ENCODE peak calls at places on chromosomes 16 and 17, in four cellular contexts. One of them, this sample, is unnamed.

GRCh38 chr17:57921342-57921741 is 33.9 kb downstream of the CUEDC1 start:
- DNase-seq in fibroblast of the conjunctiva: no peak
- DNase-seq in activated CD4-positive, alpha-beta T cell treated with anti-CD3 and anti-CD28 coated beads for 48 hours: no peak
- DNase-seq in brain microvascular endothelial cell: no peak
- DNase-seq in this sample: no peak

GRCh38 chr17:21119247-21119944 is 7.4 kb upstream of the DHRS7B start:
- DNase-seq in fibroblast of the conjunctiva: no peak
- DNase-seq in activated CD4-positive, alpha-beta T cell treated with anti-CD3 and anti-CD28 coated beads for 48 hours: peak
- DNase-seq in brain microvascular endothelial cell: peak
- DNase-seq in this sample: no peak

GRCh38 chr16:67296422-67296821 is 17.1 kb downstream of the PLEKHG4 start:
- DNase-seq in fibroblast of the conjunctiva: no peak
- DNase-seq in activated CD4-positive, alpha-beta T cell treated with anti-CD3 and anti-CD28 coated beads for 48 hours: no peak
- DNase-seq in brain microvascular endothelial cell: peak
- DNase-seq in this sample: no peak

GRCh38 chr16:49422896-49423295 is 49.3 kb downstream of the C16orf78 start:
- DNase-seq in fibroblast of the conjunctiva: no peak
- DNase-seq in activated CD4-positive, alpha-beta T cell treated with anti-CD3 and anti-CD28 coated beads for 48 hours: no peak
- DNase-seq in brain microvascular endothelial cell: no peak
- DNase-seq in this sample: no peak

GRCh38 chr17:75008373-75008772 is 4.1 kb upstream of the MRPL58 start:
- DNase-seq in fibroblast of the conjunctiva: no peak
- DNase-seq in activated CD4-positive, alpha-beta T cell treated with anti-CD3 and anti-CD28 coated beads for 48 hours: no peak
- DNase-seq in brain microvascular endothelial cell: no peak
- DNase-seq in this sample: no peak

GRCh38 chr17:19409509-19409908 is 1.5 kb upstream of the RNF112 start:
- DNase-seq in fibroblast of the conjunctiva: no peak
- DNase-seq in activated CD4-positive, alpha-beta T cell treated with anti-CD3 and anti-CD28 coated beads for 48 hours: peak
- DNase-seq in brain microvascular endothelial cell: peak
- DNase-seq in this sample: no peak

GRCh38 chr16:2755158-2755557 is 2.7 kb downstream of the SRRM2 start:
- DNase-seq in fibroblast of the conjunctiva: no peak
- DNase-seq in activated CD4-positive, alpha-beta T cell treated with anti-CD3 and anti-CD28 coated beads for 48 hours: no peak
- DNase-seq in brain microvascular endothelial cell: no peak
- DNase-seq in this sample: no peak

GRCh38 chr17:56779306-56779705 is 54.4 kb downstream of the C17orf67 start:
- DNase-seq in fibroblast of the conjunctiva: no peak
- DNase-seq in activated CD4-positive, alpha-beta T cell treated with anti-CD3 and anti-CD28 coated beads for 48 hours: no peak
- DNase-seq in brain microvascular endothelial cell: no peak
- DNase-seq in this sample: no peak

GRCh38 chr16:2841606-2842339 is 11.7 kb downstream of the ZG16B start:
- DNase-seq in fibroblast of the conjunctiva: no peak
- DNase-seq in activated CD4-positive, alpha-beta T cell treated with anti-CD3 and anti-CD28 coated beads for 48 hours: no peak
- DNase-seq in brain microvascular endothelial cell: no peak
- DNase-seq in this sample: no peak

GRCh38 chr16:4572715-4573114 is 16.6 kb downstream of the C16orf96 start:
- DNase-seq in fibroblast of the conjunctiva: no peak
- DNase-seq in activated CD4-positive, alpha-beta T cell treated with anti-CD3 and anti-CD28 coated beads for 48 hours: no peak
- DNase-seq in brain microvascular endothelial cell: no peak
- DNase-seq in this sample: no peak

GRCh38 chr17:8859029-8859803 is 8.3 kb downstream of the PIK3R6 start:
- DNase-seq in fibroblast of the conjunctiva: no peak
- DNase-seq in activated CD4-positive, alpha-beta T cell treated with anti-CD3 and anti-CD28 coated beads for 48 hours: peak
- DNase-seq in brain microvascular endothelial cell: peak
- DNase-seq in this sample: no peak

This sample was measured in esophagus muscularis mucosa.